ENCODE peak calls at places on chromosome 11, in seven cellular contexts. X is fibroblast of villous mesenchyme, Q is osteocyte, F is lung, E is fibroblast of pulmonary artery, P is AG04450, T is MM.1S. Z is an unnamed sample.

GRCh38 chr11:6843670-6844069 is 1.8 kb upstream of the OR10A5 start:
- DNase-seq in E (no peak), Q (no peak), P (no peak), T (no peak), X (no peak), F (no peak), Z (no peak)

GRCh38 chr11:133897331-133897650 is 52.0 kb upstream of the SPATA19 start:
- DNase-seq in X (no peak), T (no peak), E (no peak), F (no peak), P (no peak), Q (peak; percentile 71), Z (no peak)

GRCh38 chr11:126165366-126166156 is 45.9 kb downstream of the RPUSD4 start:
- DNase-seq in E (no peak), P (no peak), Q (no peak), F (no peak), X (no peak), T (no peak), Z (no peak)

GRCh38 chr11:99937330-99937729 is 749.8 kb upstream of the ARHGAP42 start:
- DNase-seq in E (no peak), F (no peak), Q (no peak), T (no peak), P (no peak), X (no peak), Z (no peak)

GRCh38 chr11:44453213-44453612 is 112.2 kb upstream of the CD82 start:
- DNase-seq in E (no peak), F (no peak), T (no peak), P (no peak), Q (no peak), X (peak; percentile 1), Z (no peak)

GRCh38 chr11:47541070-47541469 is 11.9 kb downstream of the CELF1 start:
- DNase-seq in Q (no peak), E (no peak), F (no peak), P (no peak), T (no peak), X (no peak), Z (no peak)

GRCh38 chr11:126194121-126194543 is 17.3 kb downstream of the RPUSD4 start:
- DNase-seq in F (no peak), Q (no peak), P (no peak), X (peak; percentile 62), E (peak; percentile 70), T (peak; percentile 53), Z (no peak)

GRCh38 chr11:77020751-77021150 is 13.4 kb upstream of the B3GNT6 start:
- DNase-seq in T (no peak), X (no peak), E (no peak), P (no peak), Q (no peak), F (no peak), Z (no peak)

GRCh38 chr11:46294365-46295309 is 17.2 kb downstream of the CREB3L1 start:
- DNase-seq in F (no peak), X (peak; percentile 89), P (peak; percentile 82), T (no peak), E (peak; percentile 73), Q (no peak), Z (no peak)

GRCh38 chr11:67551127-67551526 is 27.9 kb upstream of the CABP2 start:
- DNase-seq in X (no peak), F (no peak), E (no peak), T (no peak), P (no peak), Q (no peak), Z (no peak)

GRCh38 chr11:56404393-56404792 is 8.1 kb upstream of the OR5AL1 start:
- DNase-seq in P (no peak), E (no peak), Q (no peak), T (no peak), X (no peak), F (no peak), Z (no peak)

GRCh38 chr11:130881475-130882137 is 34.7 kb downstream of the SNX19 start:
- DNase-seq in F (no peak), P (no peak), Q (no peak), T (no peak), E (no peak), X (no peak), Z (no peak)

GRCh38 chr11:2742611-2743426 is 43.0 kb upstream of the KCNQ1OT1 start:
- DNase-seq in X (no peak), P (no peak), T (no peak), F (no peak), Q (no peak), E (no peak), Z (no peak)

GRCh38 chr11:3986301-3986700 is 108.3 kb upstream of the RRM1 start:
- DNase-seq in F (no peak), P (no peak), Q (no peak), E (no peak), X (no peak), T (no peak), Z (no peak)

GRCh38 chr11:3983101-3983500 is 111.5 kb upstream of the RRM1 start:
- DNase-seq in T (no peak), X (no peak), Q (no peak), F (no peak), E (no peak), P (no peak), Z (no peak)

GRCh38 chr11:3981084-3981633 is 113.4 kb upstream of the RRM1 start:
- DNase-seq in E (no peak), Q (no peak), P (no peak), T (no peak), X (peak; percentile 87), F (no peak), Z (no peak)

GRCh38 chr11:3982431-3982830 is 112.2 kb upstream of the RRM1 start:
- DNase-seq in F (no peak), T (no peak), P (no peak), Q (no peak), X (no peak), E (no peak), Z (no peak)

GRCh38 chr11:3984896-3985295 is 109.7 kb upstream of the RRM1 start:
- DNase-seq in X (peak; percentile 42), Q (no peak), F (no peak), P (no peak), T (no peak), E (peak; percentile 47), Z (no peak)
- TF ChIP-seq CTCF in X (peak; percentile 24), Q (no peak), F (no peak), P (no peak), T (no peak), E (peak; percentile 15), Z (no peak)

DNA sequence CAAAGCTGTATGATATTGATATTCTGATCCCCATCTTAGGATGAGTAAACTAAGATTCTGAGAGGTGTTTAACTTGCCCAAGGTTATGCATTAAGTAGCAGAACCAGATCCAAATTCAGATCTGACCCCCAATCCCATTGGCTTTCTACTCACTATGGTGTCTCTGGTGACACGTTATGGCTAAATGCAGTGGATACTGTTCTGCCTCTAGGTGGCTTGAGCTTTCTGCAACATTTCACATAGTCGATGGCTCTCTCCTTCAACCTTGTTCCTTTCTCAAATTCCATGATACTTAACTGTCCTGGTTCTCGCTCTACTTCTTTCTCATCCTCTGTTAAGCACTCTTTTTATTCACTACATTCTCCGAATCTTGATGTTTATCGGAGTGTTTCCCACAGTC is 9.4 kb downstream of the C11orf97 start:
- DNase-seq in Q (no peak), T (no peak), F (no peak), X (peak; percentile 20), P (no peak), E (peak; percentile 37), Z (no peak)
- TF ChIP-seq CTCF in Q (peak; percentile 39), T (peak; percentile 29), F (no peak), X (peak; percentile 54), P (peak; percentile 52), E (peak; percentile 57), Z (peak; percentile 62)

GRCh38 chr11:118027694-118028093 is 41.5 kb downstream of the IL10RA start:
- DNase-seq in Q (no peak), F (no peak), E (no peak), P (no peak), X (no peak), T (no peak), Z (no peak)
- TF ChIP-seq CTCF in Q (no peak), F (no peak), E (no peak), P (no peak), X (no peak), T (no peak), Z (no peak)

GRCh38 chr11:65389294-65389980 is 3.0 kb downstream of the FRMD8 start:
- DNase-seq in P (no peak), X (no peak), F (no peak), E (no peak), Q (no peak), T (no peak), Z (no peak)

GRCh38 chr11:65392899-65393298 is 6.5 kb downstream of the FRMD8 start:
- DNase-seq in P (no peak), X (no peak), F (no peak), Q (no peak), T (no peak), E (no peak), Z (no peak)

GRCh38 chr11:65392186-65392829 is 5.9 kb downstream of the FRMD8 start:
- DNase-seq in Q (no peak), P (no peak), E (no peak), X (no peak), F (no peak), T (no peak), Z (no peak)

GRCh38 chr11:65390099-65390941 is 3.9 kb downstream of the FRMD8 start:
- DNase-seq in P (no peak), Q (no peak), X (no peak), T (no peak), F (no peak), E (peak; percentile 48), Z (no peak)

DNA sequence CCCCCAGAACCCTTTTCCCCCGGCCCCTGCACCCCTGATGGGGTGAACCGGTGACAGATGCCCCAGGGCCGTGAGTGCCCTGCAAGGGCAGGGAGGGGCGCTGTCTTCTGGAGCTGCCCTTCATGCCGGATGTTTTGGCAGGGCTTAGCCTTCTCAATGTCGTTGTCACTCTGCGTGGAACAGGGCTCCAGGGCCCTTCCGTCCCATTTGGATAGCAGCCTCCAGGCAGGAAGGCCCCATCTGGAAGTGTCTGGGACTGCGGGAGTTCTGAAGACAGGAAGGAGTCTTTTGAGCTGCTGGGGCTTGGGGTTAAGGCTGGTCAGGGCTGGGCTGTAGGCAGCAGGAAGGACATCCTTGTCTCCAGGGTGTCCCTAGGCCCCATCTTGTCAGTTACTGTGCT is 4.6 kb downstream of the FRMD8 start:
- DNase-seq in X (peak; percentile 61), P (no peak), F (no peak), E (peak; percentile 41), T (no peak), Q (no peak), Z (no peak)
- TF ChIP-seq CTCF in X (no peak), P (peak; percentile 4), F (no peak), E (peak; percentile 4), T (no peak), Q (no peak), Z (no peak)

GRCh38 chr11:26043665-26044064 is 288.3 kb upstream of the ANO3 start:
- DNase-seq in F (no peak), T (peak; percentile 4), P (no peak), E (no peak), Q (no peak), X (no peak), Z (no peak)

GRCh38 chr11:26045082-26045481 is 286.8 kb upstream of the ANO3 start:
- DNase-seq in T (peak; percentile 5), P (no peak), F (no peak), X (no peak), E (no peak), Q (no peak), Z (no peak)

GRCh38 chr11:26040339-26040738 is 291.6 kb upstream of the ANO3 start:
- DNase-seq in P (no peak), Q (no peak), F (no peak), X (no peak), T (peak; percentile 0), E (no peak), Z (no peak)

GRCh38 chr11:26044389-26044788 is 287.5 kb upstream of the ANO3 start:
- DNase-seq in E (no peak), P (no peak), X (no peak), Q (no peak), T (peak; percentile 2), F (no peak), Z (no peak)

GRCh38 chr11:26042113-26042512 is 289.8 kb upstream of the ANO3 start:
- DNase-seq in E (no peak), Q (no peak), X (no peak), T (peak; percentile 2), P (no peak), F (no peak), Z (no peak)
- TF ChIP-seq CTCF in E (no peak), Q (no peak), X (no peak), T (no peak), P (no peak), F (no peak), Z (no peak)